ENCODE peak calls at places on chromosomes 7 and 10, in ten cellular contexts. T is A549, D is MCF 10A, L is AG09319, C is suprapubic skin, K is lower leg skin, Q is IMR-90, W is nephron progenitor cell, V is uterus, X is right atrium auricular region. O is an unnamed sample.

GRCh38 chr7:108613147-108613948 is 43.7 kb downstream of the DNAJB9 start:
- DNase-seq in D (peak), X (no peak), Q (peak), K (no peak), L (no peak), V (no peak), C (no peak), W (peak), T (peak), O (no peak)

GRCh38 chr7:70616821-70617220 is 515.1 kb upstream of the GALNT17 start:
- DNase-seq in T (no peak), L (no peak), K (no peak), V (no peak), X (no peak), D (no peak), Q (no peak), C (no peak), W (no peak), O (no peak)

GRCh38 chr10:22477365-22478287 is 132.3 kb downstream of the SPAG6 start:
- DNase-seq in C (no peak), D (no peak), T (no peak), Q (no peak), L (no peak), X (no peak), K (no peak), V (no peak), W (peak), O (peak)

GRCh38 chr7:112898432-112899290 is 108.5 kb upstream of the TMEM168 start:
- DNase-seq in C (no peak), V (no peak), X (no peak), T (peak), Q (peak), L (peak), K (no peak), D (peak), W (peak), O (peak)

GRCh38 chr10:93954299-93954698 is 39.4 kb upstream of the PLCE1 start:
- DNase-seq in L (no peak), K (no peak), T (no peak), V (no peak), X (no peak), C (no peak), W (no peak), D (no peak), Q (no peak), O (no peak)

GRCh38 chr7:18320971-18321567 is 174.5 kb upstream of the HDAC9 start:
- DNase-seq in D (peak), L (peak), T (peak), W (no peak), C (no peak), X (no peak), Q (peak), V (no peak), K (no peak), O (no peak)

GRCh38 chr10:29950391-29950790 is 109.0 kb downstream of the JCAD start:
- DNase-seq in W (no peak), C (no peak), X (no peak), T (no peak), K (peak), L (no peak), V (no peak), Q (no peak), D (peak), O (no peak)

GRCh38 chr10:30637881-30638467 is 8.4 kb upstream of the LYZL2 start:
- DNase-seq in C (no peak), K (no peak), D (peak), L (peak), T (peak), Q (peak), V (no peak), X (no peak), W (no peak), O (no peak)

GRCh38 chr10:24446739-24447138 is 237.8 kb downstream of the KIAA1217 start:
- DNase-seq in K (no peak), C (no peak), V (no peak), T (no peak), W (no peak), L (peak), D (peak), X (no peak), Q (peak), O (no peak)

GRCh38 chr7:144834516-144835165 is 1.2 kb downstream of the TPK1 start:
- DNase-seq in W (no peak), L (no peak), K (no peak), Q (no peak), T (no peak), D (no peak), X (no peak), C (no peak), V (no peak), O (no peak)

GRCh38 chr7:2109936-2110585 is 122.7 kb downstream of the MAD1L1 start:
- DNase-seq in D (peak), L (peak), Q (peak), V (no peak), C (no peak), X (no peak), T (peak), K (no peak), W (no peak), O (no peak)

GRCh38 chr10:91590142-91590903 is 42.5 kb downstream of the PPP1R3C start:
- DNase-seq in W (no peak), X (peak), K (peak), L (peak), Q (peak), C (no peak), D (peak), V (peak), T (peak), O (no peak)

GRCh38 chr7:1081336-1081735 is 6.6 kb upstream of the GPER1 start:
- DNase-seq in X (no peak), W (no peak), C (no peak), K (no peak), L (no peak), V (no peak), T (no peak), D (no peak), Q (no peak), O (no peak)

GRCh38 chr10:133453516-133454203 is at the start of gene SCART1:
- DNase-seq in T (no peak), L (no peak), W (no peak), K (peak), D (no peak), Q (no peak), C (no peak), V (no peak), X (peak), O (no peak)

GRCh38 chr10:131022369-131022768 is 289.2 kb downstream of the TCERG1L start:
- DNase-seq in V (no peak), Q (no peak), T (no peak), K (peak), L (no peak), D (no peak), C (peak), W (no peak), X (no peak), O (no peak)

GRCh38 chr10:12726971-12727831 is 274.3 kb downstream of the CCDC3 start:
- DNase-seq in T (no peak), W (no peak), L (no peak), V (no peak), K (no peak), X (no peak), C (no peak), D (no peak), Q (no peak), O (no peak)

GRCh38 chr7:33775790-33776189 is 129.5 kb upstream of the BMPER start:
- DNase-seq in L (no peak), Q (no peak), T (no peak), W (no peak), V (no peak), X (no peak), K (no peak), C (no peak), D (no peak), O (no peak)

GRCh38 chr10:124324856-124325657 is 93.7 kb downstream of the OAT start:
- DNase-seq in Q (no peak), K (peak), W (no peak), T (no peak), V (no peak), D (no peak), X (no peak), C (no peak), L (no peak), O (no peak)

GRCh38 chr7:94513565-94513860 is 3.9 kb downstream of the CASD1 start:
- DNase-seq in T (no peak), K (no peak), Q (peak), W (no peak), C (no peak), X (no peak), D (no peak), V (no peak), L (no peak), O (no peak)

GRCh38 chr7:41918597-41918996 is 215.7 kb upstream of the INHBA start:
- DNase-seq in L (no peak), K (no peak), C (no peak), D (peak), V (no peak), Q (peak), T (no peak), X (no peak), W (no peak), O (no peak)

GRCh38 chr10:72085864-72086465 is 2.4 kb downstream of the SPOCK2 start:
- DNase-seq in Q (no peak), T (no peak), D (no peak), W (no peak), L (no peak), X (no peak), C (no peak), K (peak), V (no peak), O (no peak)

GRCh38 chr7:38907066-38907465 is 1.9 kb downstream of the VPS41 start:
- DNase-seq in V (no peak), W (no peak), Q (no peak), T (no peak), D (no peak), X (no peak), L (no peak), C (no peak), K (no peak), O (no peak)

GRCh38 chr7:33750177-33750576 is 155.2 kb upstream of the BMPER start:
- DNase-seq in K (no peak), T (no peak), L (no peak), Q (peak), C (no peak), D (no peak), W (no peak), X (no peak), V (no peak), O (no peak)

GRCh38 chr7:80428161-80429054 is 83.5 kb downstream of the GNAT3 start:
- DNase-seq in L (no peak), D (peak), Q (peak), W (no peak), X (no peak), K (no peak), T (peak), C (no peak), V (no peak), O (no peak)

GRCh38 chr7:25965405-25966123 is 186.4 kb upstream of the NFE2L3 start:
- DNase-seq in Q (no peak), C (no peak), W (no peak), K (no peak), T (no peak), L (no peak), X (no peak), D (peak), V (no peak), O (no peak)

GRCh38 chr10:130479146-130479545 is 343.0 kb downstream of the GLRX3 start:
- DNase-seq in T (no peak), C (no peak), V (no peak), D (no peak), K (no peak), X (no peak), Q (no peak), L (no peak), W (no peak), O (no peak)

GRCh38 chr7:156606135-156606534 is 34.4 kb upstream of the RNF32 start:
- DNase-seq in K (no peak), D (no peak), C (no peak), X (no peak), Q (no peak), V (no peak), W (no peak), L (no peak), T (no peak), O (no peak)
- TF ChIP-seq CTCF in K (no peak), D (no peak), C (no peak), X (no peak), Q (no peak), V (no peak), W (no peak), L (no peak), T (no peak), O (no peak)

DNA sequence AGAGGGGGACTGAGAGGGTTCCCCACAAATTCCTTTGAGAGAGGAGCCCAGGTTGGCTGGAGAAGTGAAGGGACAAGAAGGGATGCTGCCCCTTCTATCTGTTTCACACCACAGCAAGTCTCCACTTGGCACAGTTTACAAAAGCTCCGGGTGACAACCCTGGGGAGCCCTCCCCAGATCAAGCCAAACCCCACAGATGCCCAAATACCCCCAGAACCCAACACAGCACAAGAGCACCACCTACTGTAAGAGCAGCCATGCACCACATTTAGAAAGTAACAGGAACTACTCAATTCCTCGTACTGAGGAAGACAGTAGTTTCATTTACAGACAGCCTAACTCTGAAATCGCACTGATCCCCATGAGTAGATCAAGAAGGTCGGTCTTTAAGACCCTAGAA is 67.8 kb upstream of the ATP6V0A4 start:
- DNase-seq in W (no peak), L (no peak), K (no peak), D (no peak), V (no peak), T (no peak), Q (no peak), X (no peak), C (no peak), O (no peak)
- TF ChIP-seq CTCF in W (no peak), L (no peak), K (no peak), D (peak), V (no peak), T (peak), Q (peak), X (no peak), C (no peak), O (no peak)

GRCh38 chr7:131774419-131775220 is 218.2 kb upstream of the PODXL start:
- DNase-seq in L (no peak), Q (no peak), V (no peak), C (no peak), W (no peak), T (no peak), K (no peak), D (peak), X (no peak), O (no peak)
- TF ChIP-seq CTCF in L (no peak), Q (no peak), V (no peak), C (no peak), W (no peak), T (no peak), K (no peak), D (no peak), X (no peak), O (no peak)

DNA sequence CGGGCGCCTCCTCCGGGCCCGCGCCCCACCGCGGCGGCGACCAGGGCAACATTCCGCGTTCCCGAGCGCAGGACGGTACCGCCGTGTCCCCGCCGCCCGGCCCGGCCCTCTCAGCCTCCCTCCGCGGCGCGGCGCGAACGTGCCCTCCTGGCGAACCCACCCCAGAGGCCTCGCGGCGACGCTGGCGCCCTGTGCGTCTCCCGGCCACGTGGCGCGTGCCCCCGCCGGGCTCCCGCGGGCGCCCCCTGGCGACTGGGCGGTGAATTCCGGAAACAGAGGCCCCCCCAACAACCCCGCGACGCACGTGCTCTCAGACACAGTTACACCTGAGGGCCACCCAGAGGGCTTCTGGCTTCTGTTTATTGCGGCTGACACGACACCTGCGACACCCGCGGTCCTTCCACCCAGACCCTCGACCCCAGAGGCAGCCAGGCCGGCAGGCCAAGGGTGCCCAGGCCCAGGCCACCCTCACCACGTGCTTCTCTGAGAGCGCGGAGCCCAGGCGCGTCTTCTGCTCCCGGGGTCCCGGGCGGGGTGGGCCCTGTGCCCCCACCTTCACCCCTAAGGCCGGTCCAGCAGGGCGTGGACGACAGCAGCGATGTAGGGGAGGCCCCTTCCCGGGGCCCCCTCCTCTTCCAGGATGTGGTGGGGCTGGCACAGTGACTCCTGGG is at the start of gene SAP25:
- DNase-seq in D (no peak), V (no peak), L (no peak), C (no peak), Q (no peak), T (no peak), W (no peak), X (no peak), K (no peak), O (no peak)
- TF ChIP-seq CTCF in D (no peak), V (no peak), L (no peak), C (no peak), Q (peak), T (peak), W (no peak), X (no peak), K (no peak), O (no peak)

DNA sequence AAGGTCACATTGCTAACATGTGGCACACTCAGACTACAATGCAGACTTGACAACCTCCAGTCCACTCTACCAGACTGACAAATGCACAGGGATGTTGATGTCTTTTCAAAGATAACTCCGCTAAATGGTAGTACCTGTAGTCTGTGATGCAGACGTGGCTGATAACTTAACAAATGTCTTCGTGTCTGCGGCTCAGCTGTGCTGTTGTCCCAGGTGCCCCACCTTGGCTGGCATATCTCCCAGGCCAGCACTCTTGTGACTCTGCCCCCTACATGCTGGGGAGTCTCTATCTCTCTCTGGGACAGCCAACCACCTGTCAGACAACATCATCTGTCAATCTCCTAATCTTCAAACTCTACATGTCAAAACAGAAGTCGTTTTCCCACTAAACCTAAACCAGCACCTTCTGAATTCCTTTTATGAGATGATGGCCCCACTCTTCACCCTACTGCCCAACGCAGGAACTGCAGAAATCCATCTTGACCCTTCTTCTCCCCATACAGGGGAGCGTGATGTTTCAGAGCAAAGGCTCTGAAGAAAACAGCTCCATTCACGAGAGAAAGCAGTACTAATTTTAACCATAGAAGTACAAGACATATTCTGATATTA is 156.4 kb downstream of the USP6NL start:
- DNase-seq in D (no peak), X (no peak), V (no peak), K (peak), Q (no peak), T (no peak), L (no peak), C (no peak), W (no peak), O (no peak)
- TF ChIP-seq CTCF in D (no peak), X (no peak), V (no peak), K (no peak), Q (no peak), T (no peak), L (no peak), C (no peak), W (peak), O (peak)

DNA sequence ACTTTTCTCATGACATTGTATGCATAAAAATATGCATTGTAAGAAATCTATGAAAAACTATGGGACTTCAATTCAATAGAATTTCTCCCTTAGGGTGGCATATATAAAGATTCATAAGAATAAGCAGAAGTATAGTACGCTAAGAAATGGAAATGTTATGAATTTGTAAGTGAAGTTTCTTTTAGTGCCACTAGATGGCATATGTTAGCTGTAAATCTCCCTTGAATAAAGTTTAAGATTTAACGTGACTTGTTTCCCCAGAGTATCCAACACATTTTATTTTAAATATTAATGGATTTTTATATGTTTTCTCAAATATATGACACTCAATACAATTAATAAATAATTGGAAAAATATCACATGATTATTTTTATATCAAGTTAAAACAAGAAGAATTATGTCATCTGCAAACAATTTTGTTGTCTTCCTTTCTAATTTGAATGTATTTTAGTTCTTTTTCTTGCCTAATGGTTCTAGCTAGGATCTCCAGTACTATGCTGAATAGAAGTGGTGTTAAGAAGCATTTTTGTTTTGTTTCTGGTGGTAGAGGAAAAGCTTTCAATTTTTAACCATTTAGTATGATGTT is 287.2 kb downstream of the HGF start:
- DNase-seq in T (peak), K (no peak), C (no peak), W (no peak), D (peak), V (no peak), Q (peak), L (no peak), X (no peak), O (no peak)
- TF ChIP-seq CTCF in T (peak), K (no peak), C (peak), W (peak), D (peak), V (peak), Q (peak), L (peak), X (peak), O (peak)

GRCh38 chr7:139169816-139170215 is 60.3 kb upstream of the ZC3HAV1 start:
- DNase-seq in Q (peak), X (no peak), C (no peak), V (no peak), T (no peak), K (no peak), W (no peak), L (no peak), D (no peak), O (no peak)

GRCh38 chr7:139172775-139173174 is 58.3 kb upstream of the UBN2 start:
- DNase-seq in L (no peak), T (no peak), Q (no peak), D (no peak), V (no peak), K (no peak), C (no peak), X (no peak), W (no peak), O (no peak)

DNA sequence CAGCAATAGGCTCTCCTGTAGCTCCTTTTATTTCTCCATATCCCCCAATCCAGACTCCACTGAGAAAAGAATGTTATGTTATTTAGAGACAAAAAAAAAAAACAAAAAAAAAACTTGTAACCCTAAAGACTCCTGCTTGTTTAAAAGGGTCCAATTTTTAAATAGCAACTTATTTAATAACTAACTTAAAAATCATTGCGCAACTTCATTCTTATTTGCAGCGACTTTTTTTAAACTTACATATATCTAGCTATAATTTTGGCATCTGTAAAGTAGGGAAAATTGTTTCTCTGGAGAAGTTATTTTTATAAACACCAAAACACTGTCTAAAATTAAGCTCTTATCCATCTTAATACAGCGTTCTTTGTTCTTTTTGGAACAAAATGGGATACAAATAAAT is 59.0 kb upstream of the ZC3HAV1 start:
- DNase-seq in Q (no peak), W (no peak), D (no peak), L (no peak), K (no peak), V (no peak), X (no peak), C (no peak), T (no peak), O (no peak)
- TF ChIP-seq CTCF in Q (no peak), W (no peak), D (no peak), L (no peak), K (no peak), V (no peak), X (no peak), C (no peak), T (no peak), O (no peak)

O was measured in progenitor cell of endocrine pancreas.